ENCODE peak calls at places on chromosomes 12 and 14, in four cellular contexts. D is small intestine, U is aorta, K is HCT116. T is an unnamed sample. For H3K4me1, the result is how much of the 10 kb centered on the place peaks cover.

GRCh38 chr12:68776976-68777610 is 30.9 kb upstream of the MDM2 start:
- DNase-seq in D (no peak), U (no peak), K (no peak), T (no peak)

GRCh38 chr12:65673732-65674131 is 150.6 kb upstream of the HMGA2 start:
- DNase-seq in D (peak), U (no peak), K (no peak), T (no peak)

GRCh38 chr14:62280366-62280765 is 518.1 kb downstream of the SNAPC1 start:
- DNase-seq in D (no peak), U (no peak), K (no peak), T (no peak)

GRCh38 chr12:182381-182883 is 31.5 kb downstream of the SLC6A12 start:
- DNase-seq in D (no peak), U (no peak), K (no peak), T (no peak)

GRCh38 chr12:40226652-40227051 is 1.9 kb downstream of the LRRK2 start:
- DNase-seq in D (no peak), U (peak), K (no peak), T (peak)

GRCh38 chr12:20063116-20063515 is 305.2 kb upstream of the PDE3A start:
- DNase-seq in D (no peak), U (no peak), K (no peak), T (no peak)

GRCh38 chr12:6267007-6267721 is 43.3 kb upstream of the PLEKHG6 start:
- DNase-seq in D (no peak), U (no peak), K (no peak), T (no peak)

GRCh38 chr14:51283402-51283825 is 43.4 kb downstream of the TMX1 start:
- DNase-seq in D (peak), U (no peak), K (peak), T (no peak)

GRCh38 chr14:55015006-55015405 is 11.9 kb downstream of the WDHD1 start:
- DNase-seq in D (no peak), U (no peak), K (no peak), T (no peak)

GRCh38 chr12:12349711-12350665 is at the start of gene MANSC1:
- DNase-seq in D (peak), U (peak), K (no peak), T (peak)

GRCh38 chr12:5434647-5434968 is 2.7 kb downstream of the NTF3 start:
- DNase-seq in D (peak), U (no peak), K (no peak), T (no peak)

GRCh38 chr14:106848330-106849121 is 1322.1 kb downstream of the TMEM121 start:
- DNase-seq in D (peak), U (no peak), K (no peak), T (no peak)

GRCh38 chr12:29807125-29807524 is 23.4 kb upstream of the TMTC1 start:
- DNase-seq in D (no peak), U (no peak), K (no peak), T (no peak)

GRCh38 chr12:13727707-13728147 is 253.7 kb downstream of the GRIN2B start:
- DNase-seq in D (no peak), U (no peak), K (no peak), T (no peak)

GRCh38 chr14:80017796-80018195 is 193.5 kb downstream of the DIO2 start:
- DNase-seq in D (no peak), U (no peak), K (no peak), T (no peak)

GRCh38 chr14:53890611-53891091 is 66.0 kb downstream of the BMP4 start:
- DNase-seq in D (no peak), U (no peak), K (no peak), T (no peak)

GRCh38 chr14:95445676-95446075 is 70.8 kb downstream of the SYNE3 start:
- DNase-seq in D (no peak), U (no peak), K (no peak), T (no peak)

GRCh38 chr14:95039993-95040348 is 117.4 kb downstream of the DICER1 start:
- DNase-seq in D (no peak), U (no peak), K (no peak), T (no peak)

GRCh38 chr14:64174922-64175782 is 119.0 kb downstream of the ESR2 start:
- DNase-seq in D (no peak), U (no peak), K (no peak), T (no peak)

DNA sequence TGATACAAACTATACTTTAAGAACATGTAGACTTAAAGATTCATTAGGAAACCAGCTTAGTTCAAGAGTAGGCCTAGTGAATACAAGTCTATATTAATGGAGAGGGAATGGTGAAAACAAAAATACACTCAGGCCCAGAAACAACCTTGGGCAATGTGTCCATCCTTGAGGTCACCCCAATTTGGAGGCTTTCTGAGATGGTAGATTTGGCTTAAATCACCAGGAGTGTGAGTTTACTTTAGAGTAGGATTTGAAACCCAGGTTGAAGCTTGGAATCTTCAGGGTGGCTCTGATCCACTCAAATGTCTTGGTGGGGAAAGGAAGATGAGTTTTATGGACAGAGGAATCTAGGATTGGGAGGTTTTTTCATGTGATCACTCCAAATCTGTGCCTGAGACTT is 10.5 kb downstream of the LDHB start:
- DNase-seq in D (no peak), U (no peak), K (no peak), T (no peak)
- H3K4me1 ChIP-seq in D (under half), U (under half), K (under half), T (under half)

DNA sequence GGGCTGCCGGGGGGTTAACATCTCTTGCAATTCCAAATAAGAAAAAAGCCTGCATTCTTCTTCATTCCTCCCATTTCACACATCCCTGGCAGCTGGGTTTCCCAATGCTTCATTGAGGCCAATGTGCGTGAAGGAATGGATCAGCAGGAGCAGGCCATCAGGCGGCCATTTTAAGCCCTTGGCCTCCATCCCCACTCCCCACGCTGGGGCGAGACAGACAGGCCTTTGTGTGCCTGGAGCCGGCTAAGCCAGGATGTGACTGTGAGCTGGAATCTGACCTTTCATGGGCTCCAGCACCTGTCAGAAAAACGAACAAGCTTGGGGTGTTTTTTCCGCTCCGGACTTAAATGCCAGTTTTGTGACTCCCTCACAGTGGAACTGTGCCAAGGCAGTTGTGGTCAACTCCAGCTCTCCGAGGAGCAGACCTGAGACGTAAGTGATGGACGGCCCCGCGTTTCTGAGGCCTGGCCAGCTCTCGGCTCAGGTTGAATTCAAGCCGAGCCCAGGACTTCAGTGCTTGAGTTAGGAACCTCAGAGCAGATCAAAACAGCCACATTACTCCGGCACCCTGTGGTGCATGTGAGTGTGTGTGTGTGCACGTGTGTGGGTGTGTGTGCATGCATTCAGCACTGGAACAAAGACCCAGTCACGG is 133.1 kb downstream of the TMEM30B start:
- DNase-seq in D (no peak), U (peak), K (peak), T (no peak)
- H3K4me1 ChIP-seq in D (under half), U (under half), K (under half), T (under half)

GRCh38 chr12:47773858-47774580 is 981 bp downstream of the SLC48A1 start:
- DNase-seq in D (no peak), U (no peak), K (no peak), T (no peak)

GRCh38 chr12:47773062-47773857 is at the start of gene SLC48A1:
- DNase-seq in D (peak), U (peak), K (no peak), T (no peak)

GRCh38 chr12:47771304-47771703 is 1.7 kb upstream of the SLC48A1 start:
- DNase-seq in D (no peak), U (no peak), K (no peak), T (no peak)

GRCh38 chr12:47772738-47773061 is 338 bp upstream of the SLC48A1 start:
- DNase-seq in D (no peak), U (no peak), K (no peak), T (no peak)

DNA sequence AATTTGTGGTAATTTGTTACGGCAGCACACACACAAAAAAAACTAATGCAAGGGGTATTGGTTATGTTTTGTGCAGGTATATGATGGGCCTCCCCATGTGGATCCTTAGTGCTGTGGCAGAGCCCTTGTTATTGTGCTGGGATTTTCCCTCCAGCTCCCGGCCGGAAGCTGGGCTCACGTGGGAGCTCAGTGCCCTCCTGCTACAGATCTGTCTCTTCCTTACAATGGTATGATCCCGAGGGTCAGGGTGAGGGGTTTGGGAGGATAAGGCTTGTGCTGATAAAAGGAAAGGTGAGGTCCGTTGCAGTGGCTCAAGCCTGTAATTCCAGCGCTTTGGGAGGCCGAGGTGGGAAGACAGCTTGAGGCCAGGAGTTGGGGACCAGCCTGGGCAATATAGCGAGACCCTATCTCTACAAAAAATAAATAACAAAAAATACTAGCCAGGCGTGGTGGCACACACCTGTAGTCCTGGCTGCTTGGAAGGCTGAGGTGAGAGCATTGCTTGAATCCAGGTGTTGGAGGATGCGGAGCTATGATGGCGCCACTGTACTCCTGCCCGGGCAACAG is 861 bp upstream of the SLC48A1 start:
- DNase-seq in D (no peak), U (no peak), K (no peak), T (no peak)
- H3K4me1 ChIP-seq in D (under half), U (under half), K (half or more), T (half or more)

DNA sequence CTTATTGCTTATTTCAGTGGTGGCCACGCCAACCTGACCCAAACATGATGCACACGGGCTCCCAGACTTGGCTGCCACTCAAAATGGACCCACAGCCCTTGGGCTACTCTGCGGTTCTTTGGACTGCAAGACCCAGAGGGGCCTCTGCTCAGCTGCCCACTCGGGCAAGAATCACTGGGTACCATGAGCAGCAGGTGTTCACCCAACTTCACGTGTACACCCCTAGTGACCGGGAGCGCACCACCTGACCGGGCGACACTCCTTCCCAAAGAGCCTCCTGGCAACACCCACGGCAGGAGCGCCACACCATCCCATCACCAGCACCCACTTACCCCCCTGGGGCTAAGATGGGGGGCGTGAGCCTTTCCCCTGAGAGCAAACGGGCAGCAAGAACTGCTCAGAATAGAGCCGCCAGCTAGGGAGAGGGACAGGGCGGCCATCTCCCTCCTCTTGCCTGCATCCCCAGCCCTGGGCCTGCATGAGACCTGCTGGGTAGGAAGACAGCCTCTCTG is 32.0 kb downstream of the CCNK start:
- DNase-seq in D (no peak), U (peak), K (no peak), T (peak)
- H3K4me1 ChIP-seq in D (under half), U (under half), K (under half), T (under half)

GRCh38 chr14:32324601-32325000 is 4.5 kb upstream of the AKAP6 start:
- DNase-seq in D (no peak), U (no peak), K (no peak), T (no peak)
- H3K4me1 ChIP-seq in D (under half), U (under half), K (under half), T (under half)

GRCh38 chr12:132825861-132826260 is 2.8 kb downstream of the GOLGA3 start:
- DNase-seq in D (no peak), U (no peak), K (no peak), T (no peak)

GRCh38 chr12:132831771-132832170 is 3.1 kb upstream of the GOLGA3 start:
- DNase-seq in D (no peak), U (no peak), K (no peak), T (no peak)

GRCh38 chr12:132825089-132825488 is 3.6 kb downstream of the GOLGA3 start:
- DNase-seq in D (no peak), U (no peak), K (no peak), T (no peak)

GRCh38 chr12:132827763-132828703 is 636 bp downstream of the GOLGA3 start:
- DNase-seq in D (peak), U (peak), K (no peak), T (no peak)

GRCh38 chr12:132828706-132829534 is at the start of gene GOLGA3:
- DNase-seq in D (peak), U (peak), K (peak), T (peak)
- H3K4me1 ChIP-seq in D (under half), U (under half), K (under half), T (under half)

GRCh38 chr12:47819544-47819901 is 180 bp downstream of the HDAC7 start:
- DNase-seq in D (no peak), U (no peak), K (no peak), T (no peak)
- H3K4me1 ChIP-seq in D (under half), U (under half), K (half or more), T (half or more)

DNA sequence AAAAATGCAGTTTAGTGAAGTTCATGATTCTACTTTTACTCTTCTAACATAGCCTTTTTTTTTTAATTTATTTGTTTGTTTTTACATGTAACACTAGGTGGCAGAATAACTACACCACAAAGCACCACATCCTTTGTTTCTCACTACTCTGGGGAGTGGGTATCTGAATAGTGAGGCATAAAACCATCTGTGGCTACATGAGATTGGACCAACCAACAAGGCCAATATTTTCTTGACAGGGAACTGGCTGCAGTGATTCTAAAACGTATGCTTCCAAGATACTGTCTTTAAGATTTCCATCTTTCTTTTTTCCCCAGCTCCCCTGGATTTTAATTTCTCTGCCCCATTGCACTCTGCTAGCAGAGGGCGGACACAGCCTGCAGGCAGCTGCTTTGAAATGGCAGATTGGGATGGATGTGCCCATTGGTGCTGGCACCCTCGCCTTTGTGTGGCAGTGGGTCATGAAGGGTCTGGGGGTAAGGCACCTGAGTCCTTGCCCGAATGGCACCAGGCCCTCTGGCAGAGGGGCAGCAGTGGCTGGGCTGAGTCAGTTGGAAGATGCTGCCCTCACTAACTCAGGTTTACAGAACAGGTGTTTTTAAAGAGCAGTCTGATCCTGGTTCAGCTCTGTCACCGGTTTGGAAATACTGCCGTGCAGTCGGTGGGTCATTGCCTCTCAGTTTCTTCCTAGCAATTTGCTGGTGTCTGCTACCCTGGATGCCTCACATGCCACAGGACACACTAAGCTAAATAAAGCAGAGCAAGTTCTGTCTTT is 429.1 kb downstream of the RAD51B start:
- DNase-seq in D (peak), U (peak), K (peak), T (no peak)
- H3K4me1 ChIP-seq in D (under half), U (under half), K (half or more), T (half or more)

GRCh38 chr12:93007539-93007938 is 78.4 kb upstream of the EEA1 start:
- DNase-seq in D (no peak), U (no peak), K (no peak), T (no peak)
- H3K4me1 ChIP-seq in D (under half), U (under half), K (under half), T (under half)

T was measured in suprapubic skin.